ENCODE peak calls at places on chromosomes 5 and 9, in four cellular contexts. One of them, this sample, is unnamed.

GRCh38 chr9:13832451-13832850 is 481.5 kb downstream of the NFIB start:
- DNase-seq in hypothalamus: no peak
- DNase-seq in RCC 7860: no peak
- DNase-seq in A549: no peak
- DNase-seq in this sample: no peak

GRCh38 chr5:93062548-93062947 is 518.5 kb downstream of the NR2F1-AS1 start:
- DNase-seq in A549: peak; percentile 23
- DNase-seq in RCC 7860: no peak
- DNase-seq in hypothalamus: no peak
- DNase-seq in this sample: peak; percentile 22

GRCh38 chr9:124353811-124354274 is 61.4 kb downstream of the PSMB7 start:
- DNase-seq in hypothalamus: no peak
- DNase-seq in RCC 7860: peak; percentile 36
- DNase-seq in A549: peak; percentile 33
- DNase-seq in this sample: no peak

GRCh38 chr5:168162464-168162863 is 129.0 kb upstream of the WWC1 start:
- DNase-seq in A549: no peak
- DNase-seq in hypothalamus: peak; percentile 19
- DNase-seq in RCC 7860: no peak
- DNase-seq in this sample: no peak

GRCh38 chr9:121371495-121371911 is 1.5 kb upstream of the STOM start:
- DNase-seq in hypothalamus: no peak
- DNase-seq in A549: no peak
- DNase-seq in RCC 7860: no peak
- DNase-seq in this sample: no peak

GRCh38 chr5:79111960-79112702 is 522 bp downstream of the BHMT start:
- DNase-seq in A549: no peak
- DNase-seq in RCC 7860: no peak
- DNase-seq in hypothalamus: no peak
- DNase-seq in this sample: no peak

GRCh38 chr5:109307996-109308395 is 101.8 kb downstream of the PJA2 start:
- DNase-seq in A549: no peak
- DNase-seq in hypothalamus: no peak
- DNase-seq in RCC 7860: no peak
- DNase-seq in this sample: no peak

GRCh38 chr5:168477060-168477459 is 9.2 kb upstream of the RARS1 start:
- DNase-seq in hypothalamus: no peak
- DNase-seq in A549: no peak
- DNase-seq in RCC 7860: no peak
- DNase-seq in this sample: peak; percentile 76

GRCh38 chr9:129653819-129654528 is 11.5 kb upstream of the PRRX2 start:
- DNase-seq in hypothalamus: no peak
- DNase-seq in A549: no peak
- DNase-seq in RCC 7860: no peak
- DNase-seq in this sample: no peak

GRCh38 chr9:95023217-95024003 is 294.1 kb downstream of the FANCC start:
- DNase-seq in hypothalamus: no peak
- DNase-seq in RCC 7860: peak; percentile 93
- DNase-seq in A549: peak; percentile 80
- DNase-seq in this sample: peak; percentile 63

GRCh38 chr5:133843911-133844310 is 124.5 kb downstream of the C5orf15 start:
- DNase-seq in RCC 7860: no peak
- DNase-seq in A549: no peak
- DNase-seq in hypothalamus: no peak
- DNase-seq in this sample: no peak

GRCh38 chr5:175728885-175729828 is 71.3 kb downstream of the HRH2 start:
- DNase-seq in hypothalamus: no peak
- DNase-seq in RCC 7860: no peak
- DNase-seq in A549: no peak
- DNase-seq in this sample: no peak

GRCh38 chr5:9681706-9682105 is 51.6 kb upstream of the TAS2R1 start:
- DNase-seq in RCC 7860: no peak
- DNase-seq in A549: no peak
- DNase-seq in hypothalamus: no peak
- DNase-seq in this sample: peak; percentile 25

GRCh38 chr9:75648021-75648420 is 242.5 kb upstream of the PCSK5 start:
- DNase-seq in hypothalamus: no peak
- DNase-seq in A549: no peak
- DNase-seq in RCC 7860: no peak
- DNase-seq in this sample: no peak

GRCh38 chr5:94623026-94623425 is 4.6 kb downstream of the SLF1 start:
- DNase-seq in A549: no peak
- DNase-seq in RCC 7860: no peak
- DNase-seq in hypothalamus: no peak
- DNase-seq in this sample: no peak

GRCh38 chr9:136179101-136179616 is 25.8 kb downstream of the LHX3 start:
- DNase-seq in hypothalamus: no peak
- DNase-seq in A549: no peak
- DNase-seq in RCC 7860: no peak
- DNase-seq in this sample: no peak

This sample was measured in A172.